ENCODE peak calls at places on chromosomes 11 and 22, in four cellular contexts. G is fibroblast of the conjunctiva, X is Ammon's horn, J is astrocyte of the spinal cord. S is an unnamed sample.

GRCh38 chr11:128775513-128775912 is 81.6 kb downstream of the FLI1 start:
- DNase-seq in G (no peak), X (no peak), J (peak; percentile 47), S (no peak)

GRCh38 chr11:64186205-64187165 is 514 bp downstream of the STIP1 start:
- DNase-seq in G (no peak), X (no peak), J (no peak), S (no peak)

GRCh38 chr22:31346255-31346732 is at the start of gene PATZ1:
- DNase-seq in G (peak; percentile 68), X (peak; percentile 85), J (peak; percentile 80), S (peak; percentile 74)

GRCh38 chr11:30585067-30585891 is 874 bp downstream of the MPPED2 start:
- DNase-seq in G (no peak), X (no peak), J (no peak), S (peak; percentile 5)

GRCh38 chr22:42994917-42995562 is 19.9 kb downstream of the PACSIN2 start:
- DNase-seq in G (peak; percentile 86), X (peak; percentile 76), J (peak; percentile 93), S (no peak)

GRCh38 chr11:75350743-75351540 is 519 bp downstream of the ARRB1 start:
- DNase-seq in G (no peak), X (peak; percentile 70), J (no peak), S (peak; percentile 59)

GRCh38 chr11:128653828-128654231 is 40.0 kb upstream of the FLI1 start:
- DNase-seq in G (peak; percentile 10), X (peak; percentile 71), J (peak; percentile 85), S (no peak)

GRCh38 chr11:57903441-57904123 is 120.1 kb upstream of the OR9Q1 start:
- DNase-seq in G (no peak), X (peak; percentile 48), J (no peak), S (no peak)

GRCh38 chr22:46968359-46968740 is 205.9 kb downstream of the TBC1D22A start:
- DNase-seq in G (no peak), X (no peak), J (no peak), S (no peak)

GRCh38 chr11:66881927-66882452 is 25.1 kb downstream of the LRFN4 start:
- DNase-seq in G (no peak), X (no peak), J (no peak), S (peak; percentile 56)

GRCh38 chr11:78074756-78075155 is 4.9 kb downstream of the NDUFC2 start:
- DNase-seq in G (no peak), X (no peak), J (no peak), S (no peak)

GRCh38 chr11:102592634-102593581 is 32.2 kb downstream of the MMP20 start:
- DNase-seq in G (no peak), X (no peak), J (no peak), S (peak; percentile 8)

GRCh38 chr11:45446426-45446825 is 160.3 kb upstream of the SYT13 start:
- DNase-seq in G (no peak), X (no peak), J (no peak), S (no peak)

GRCh38 chr22:50282361-50283144 is 12.4 kb upstream of the MAPK11 start:
- DNase-seq in G (no peak), X (no peak), J (peak; percentile 68), S (no peak)

GRCh38 chr11:115391598-115391997 is 112.6 kb downstream of the CADM1 start:
- DNase-seq in G (no peak), X (no peak), J (no peak), S (no peak)

GRCh38 chr11:127281534-127281933 is 281.0 kb upstream of the KIRREL3 start:
- DNase-seq in G (no peak), X (no peak), J (no peak), S (no peak)

GRCh38 chr11:101264303-101264702 is 134.7 kb upstream of the PGR start:
- DNase-seq in G (no peak), X (no peak), J (no peak), S (no peak)

GRCh38 chr22:32144875-32145274 is 14.2 kb downstream of the C22orf42 start:
- DNase-seq in G (no peak), X (peak; percentile 30), J (no peak), S (no peak)

GRCh38 chr11:45930031-45930794 is 7.8 kb downstream of the LARGE2 start:
- DNase-seq in G (no peak), X (no peak), J (no peak), S (no peak)

GRCh38 chr11:96318850-96319249 is 24.1 kb downstream of the MAML2 start:
- DNase-seq in G (no peak), X (no peak), J (no peak), S (no peak)

GRCh38 chr11:20060647-20061205 is 99.5 kb downstream of the DBX1 start:
- DNase-seq in G (no peak), X (no peak), J (no peak), S (no peak)

GRCh38 chr11:59158206-59159068 is 13.5 kb upstream of the DTX4 start:
- DNase-seq in G (peak; percentile 68), X (peak; percentile 90), J (peak; percentile 77), S (peak; percentile 78)

GRCh38 chr22:11598492-11599440 is 3929.2 kb upstream of the OR11H1 start:
- DNase-seq in G (no peak), X (no peak), J (no peak), S (no peak)

GRCh38 chr11:111299111-111300026 is 1.0 kb downstream of the POU2AF3 start:
- DNase-seq in G (no peak), X (peak; percentile 69), J (peak; percentile 25), S (peak; percentile 22)

GRCh38 chr11:120810251-120810650 is 213.7 kb upstream of the TBCEL start:
- DNase-seq in G (no peak), X (no peak), J (peak; percentile 15), S (no peak)

GRCh38 chr11:130318031-130318673 is 3.4 kb upstream of the ZBTB44 start:
- DNase-seq in G (no peak), X (no peak), J (no peak), S (no peak)

GRCh38 chr22:48478529-48479265 is 1349.0 kb downstream of the BRD1 start:
- DNase-seq in G (no peak), X (no peak), J (no peak), S (no peak)

S was measured in cerebellar cortex.